ENCODE peak calls at places on chromosomes 5 and 9, in eight cellular contexts. R, I, H, X, T, G, Y and O are unnamed samples.

GRCh38 chr5:81235287-81236072 is 2.4 kb downstream of the CKMT2 start:
- DNase-seq in R (no peak), I (no peak), H (no peak), X (no peak), T (no peak), G (no peak), Y (no peak), O (no peak)

GRCh38 chr5:180803181-180804128 is 849 bp upstream of the MGAT1 start:
- DNase-seq in R (peak), I (peak), H (no peak), X (peak), T (peak), G (peak), Y (no peak), O (no peak)

GRCh38 chr5:135369952-135370351 is 29.1 kb downstream of the MACROH2A1 start:
- DNase-seq in R (no peak), I (no peak), H (no peak), X (no peak), T (no peak), G (no peak), Y (no peak), O (no peak)

GRCh38 chr9:19924090-19924489 is 135.3 kb upstream of the SLC24A2 start:
- DNase-seq in R (no peak), I (no peak), H (no peak), X (no peak), T (no peak), G (no peak), Y (no peak), O (no peak)

GRCh38 chr9:126470251-126470993 is 143.3 kb upstream of the LMX1B start:
- DNase-seq in R (no peak), I (no peak), H (no peak), X (no peak), T (no peak), G (no peak), Y (no peak), O (no peak)

GRCh38 chr5:176161431-176161830 is 76.8 kb upstream of the SIMC1 start:
- DNase-seq in R (no peak), I (no peak), H (no peak), X (no peak), T (no peak), G (no peak), Y (no peak), O (no peak)

GRCh38 chr9:21766096-21766495 is 36.3 kb upstream of the MTAP start:
- DNase-seq in R (no peak), I (no peak), H (no peak), X (no peak), T (peak), G (no peak), Y (no peak), O (no peak)

GRCh38 chr5:36261186-36261585 is 19.5 kb upstream of the NADK2 start:
- DNase-seq in R (no peak), I (no peak), H (no peak), X (no peak), T (no peak), G (no peak), Y (no peak), O (no peak)

GRCh38 chr5:3004361-3005080 is 253.0 kb upstream of the IRX2 start:
- DNase-seq in R (no peak), I (no peak), H (no peak), X (no peak), T (no peak), G (no peak), Y (no peak), O (no peak)

GRCh38 chr9:76302947-76303550 is 91.2 kb downstream of the RFK start:
- DNase-seq in R (peak), I (peak), H (no peak), X (peak), T (peak), G (no peak), Y (peak), O (no peak)

GRCh38 chr9:92728831-92729734 is 35.5 kb downstream of the BICD2 start:
- DNase-seq in R (peak), I (no peak), H (no peak), X (no peak), T (peak), G (no peak), Y (no peak), O (no peak)

GRCh38 chr9:108687360-108687981 is 168.3 kb downstream of the ACTL7B start:
- DNase-seq in R (no peak), I (no peak), H (no peak), X (no peak), T (no peak), G (no peak), Y (no peak), O (no peak)

GRCh38 chr9:80556631-80557030 is 984.9 kb downstream of the TLE4 start:
- DNase-seq in R (no peak), I (no peak), H (no peak), X (no peak), T (no peak), G (no peak), Y (no peak), O (no peak)

GRCh38 chr9:115142502-115143265 is 24.7 kb upstream of the TNC start:
- DNase-seq in R (no peak), I (no peak), H (no peak), X (no peak), T (no peak), G (no peak), Y (no peak), O (no peak)

GRCh38 chr9:16815042-16815441 is 55.4 kb downstream of the BNC2 start:
- DNase-seq in R (no peak), I (no peak), H (no peak), X (no peak), T (no peak), G (no peak), Y (no peak), O (no peak)

GRCh38 chr9:124125590-124126047 is 114.1 kb downstream of the LHX2 start:
- DNase-seq in R (no peak), I (no peak), H (no peak), X (no peak), T (no peak), G (no peak), Y (no peak), O (no peak)